ENCODE peak calls at places on chromosomes 2 and 18, in seven cellular contexts. F, S, Y, K, G, M and W are unnamed samples.

GRCh38 chr2:40101076-40101688 is 322.1 kb upstream of the THUMPD2 start:
- DNase-seq in F (no peak), S (peak), Y (no peak), K (no peak), G (no peak), M (peak), W (no peak)

GRCh38 chr2:83585250-83585649 is 873.8 kb downstream of the SUCLG1 start:
- DNase-seq in F (no peak), S (no peak), Y (no peak), K (no peak), G (no peak), M (no peak), W (no peak)

GRCh38 chr18:21004721-21005120 is 106.9 kb downstream of the ROCK1 start:
- DNase-seq in F (no peak), S (no peak), Y (no peak), K (no peak), G (no peak), M (peak), W (peak)

GRCh38 chr2:78734221-78734620 is 291.3 kb upstream of the REG3G start:
- DNase-seq in F (no peak), S (no peak), Y (no peak), K (no peak), G (no peak), M (no peak), W (no peak)

GRCh38 chr18:41113885-41114482 is 841.0 kb upstream of the PIK3C3 start:
- DNase-seq in F (no peak), S (no peak), Y (no peak), K (no peak), G (no peak), M (peak), W (peak)

GRCh38 chr2:144032566-144032965 is 487.4 kb downstream of the ZEB2 start:
- DNase-seq in F (no peak), S (no peak), Y (no peak), K (no peak), G (no peak), M (peak), W (no peak)

GRCh38 chr2:241774419-241775222 is 2.0 kb upstream of the GAL3ST2 start:
- DNase-seq in F (no peak), S (no peak), Y (peak), K (no peak), G (no peak), M (peak), W (no peak)

GRCh38 chr2:12824304-12824761 is 107.6 kb downstream of the TRIB2 start:
- DNase-seq in F (no peak), S (peak), Y (no peak), K (no peak), G (no peak), M (peak), W (no peak)

GRCh38 chr2:101823849-101824248 is 126.3 kb downstream of the MAP4K4 start:
- DNase-seq in F (no peak), S (no peak), Y (no peak), K (no peak), G (no peak), M (peak), W (peak)

GRCh38 chr2:163667064-163667887 is 68.5 kb downstream of the FIGN start:
- DNase-seq in F (no peak), S (no peak), Y (no peak), K (no peak), G (no peak), M (peak), W (peak)

GRCh38 chr2:3073721-3074120 is 303.9 kb downstream of the EIPR1 start:
- DNase-seq in F (no peak), S (no peak), Y (no peak), K (no peak), G (peak), M (no peak), W (no peak)

GRCh38 chr2:45928946-45929345 is 277.5 kb downstream of the PRKCE start:
- DNase-seq in F (no peak), S (peak), Y (no peak), K (no peak), G (no peak), M (no peak), W (no peak)